ENCODE peak calls at places on chromosomes 16 and 17, in nine cellular contexts. M, E, R, X, D, Q, W, I and H are unnamed samples.

GRCh38 chr17:44351961-44352921 is 7.1 kb downstream of the GRN start:
- DNase-seq in M (no peak), E (no peak), R (no peak), X (no peak), D (no peak), Q (no peak), W (no peak), I (no peak), H (no peak)

GRCh38 chr16:2839650-2840450 is 9.7 kb downstream of the ZG16B start:
- DNase-seq in M (no peak), E (no peak), R (no peak), X (no peak), D (no peak), Q (no peak), W (no peak), I (no peak), H (no peak)

GRCh38 chr17:10328971-10329923 is 43.6 kb downstream of the MYH13 start:
- DNase-seq in M (no peak), E (no peak), R (no peak), X (no peak), D (no peak), Q (no peak), W (no peak), I (no peak), H (no peak)

GRCh38 chr17:38602453-38602852 is 3.3 kb downstream of the SRCIN1 start:
- DNase-seq in M (no peak), E (no peak), R (peak), X (no peak), D (no peak), Q (no peak), W (no peak), I (no peak), H (no peak)

GRCh38 chr17:46818319-46818928 is at the start of gene WNT3:
- DNase-seq in M (no peak), E (no peak), R (no peak), X (no peak), D (no peak), Q (peak), W (no peak), I (peak), H (peak)

GRCh38 chr17:79044462-79044861 is 20.5 kb downstream of the C1QTNF1 start:
- DNase-seq in M (no peak), E (no peak), R (no peak), X (no peak), D (no peak), Q (no peak), W (no peak), I (no peak), H (no peak)

GRCh38 chr16:21283521-21284289 is 5.6 kb upstream of the CRYM start:
- DNase-seq in M (no peak), E (peak), R (peak), X (no peak), D (no peak), Q (peak), W (peak), I (no peak), H (peak)

GRCh38 chr16:85912271-85912974 is 13.5 kb downstream of the IRF8 start:
- DNase-seq in M (no peak), E (no peak), R (peak), X (no peak), D (no peak), Q (no peak), W (no peak), I (no peak), H (no peak)

GRCh38 chr16:53043462-53043861 is 9.2 kb downstream of the CHD9NB start:
- DNase-seq in M (no peak), E (no peak), R (peak), X (no peak), D (no peak), Q (no peak), W (no peak), I (no peak), H (no peak)

GRCh38 chr17:7858487-7858832 is 657 bp downstream of the CYB5D1 start:
- DNase-seq in M (no peak), E (peak), R (peak), X (no peak), D (no peak), Q (no peak), W (no peak), I (no peak), H (peak)

GRCh38 chr17:46876353-46876887 is 25.0 kb downstream of the WNT9B start:
- DNase-seq in M (peak), E (no peak), R (no peak), X (no peak), D (no peak), Q (peak), W (no peak), I (no peak), H (peak)

GRCh38 chr17:30278032-30278431 is 13.7 kb downstream of the BLMH start:
- DNase-seq in M (no peak), E (no peak), R (peak), X (no peak), D (no peak), Q (peak), W (no peak), I (no peak), H (peak)

GRCh38 chr17:57045868-57046671 is 39.0 kb upstream of the AKAP1 start:
- DNase-seq in M (no peak), E (peak), R (peak), X (no peak), D (no peak), Q (no peak), W (no peak), I (peak), H (no peak)

GRCh38 chr16:26642047-26642664 is 424.6 kb upstream of the C16orf82 start:
- DNase-seq in M (no peak), E (no peak), R (no peak), X (no peak), D (no peak), Q (peak), W (no peak), I (no peak), H (no peak)

GRCh38 chr17:44354582-44355309 is 8.9 kb downstream of the FAM171A2 start:
- DNase-seq in M (no peak), E (peak), R (peak), X (no peak), D (no peak), Q (peak), W (peak), I (peak), H (no peak)